ENCODE peak calls at places on chromosomes 12 and 14, in seven cellular contexts. J is foreskin fibroblast; G is lower leg skin; N is KG1; X is RCC 7860; K is stimulated activated CD4-positive, alpha-beta T cell treated with anti-CD3 and anti-CD28 coated beads, Interleukin-4, amount 100 ng/mL, for 48 hours; A is stomach. O is an unnamed sample.

GRCh38 chr14:60195179-60195810 is 30.1 kb upstream of the DHRS7 start:
- DNase-seq in J (no peak), G (no peak), N (no peak), X (no peak), K (no peak), A (no peak), O (no peak)

GRCh38 chr12:91988076-91988475 is 157.6 kb downstream of the BTG1 start:
- DNase-seq in J (no peak), G (no peak), N (no peak), X (no peak), K (no peak), A (no peak), O (no peak)

GRCh38 chr14:99747582-99748330 is 45.5 kb upstream of the EML1 start:
- DNase-seq in J (no peak), G (no peak), N (no peak), X (no peak), K (no peak), A (no peak), O (no peak)

GRCh38 chr12:76489737-76490136 is 69.8 kb downstream of the OSBPL8 start:
- DNase-seq in J (peak; percentile 36), G (no peak), N (no peak), X (no peak), K (no peak), A (no peak), O (peak; percentile 83)

GRCh38 chr12:65123435-65124063 is 2.4 kb upstream of the WIF1 start:
- DNase-seq in J (peak; percentile 69), G (no peak), N (peak; percentile 26), X (peak; percentile 13), K (no peak), A (no peak), O (peak; percentile 71)

GRCh38 chr14:79253576-79253975 is 957.7 kb downstream of the DIO2 start:
- DNase-seq in J (no peak), G (no peak), N (no peak), X (no peak), K (no peak), A (no peak), O (no peak)

GRCh38 chr14:57085801-57086200 is 182.9 kb downstream of the EXOC5 start:
- DNase-seq in J (no peak), G (no peak), N (no peak), X (no peak), K (no peak), A (no peak), O (no peak)

GRCh38 chr12:615620-616019 is 47.6 kb downstream of the NINJ2 start:
- DNase-seq in J (no peak), G (no peak), N (no peak), X (no peak), K (no peak), A (no peak), O (no peak)

GRCh38 chr14:53571990-53572389 is 384.6 kb downstream of the BMP4 start:
- DNase-seq in J (peak; percentile 22), G (no peak), N (no peak), X (no peak), K (no peak), A (no peak), O (no peak)

GRCh38 chr14:54866588-54866987 is 36.0 kb downstream of the GCH1 start:
- DNase-seq in J (no peak), G (no peak), N (no peak), X (peak; percentile 6), K (no peak), A (no peak), O (peak; percentile 35)

GRCh38 chr12:93247313-93248057 is 130.2 kb upstream of the NUDT4 start:
- DNase-seq in J (no peak), G (no peak), N (no peak), X (no peak), K (no peak), A (no peak), O (no peak)

GRCh38 chr12:57610553-57611115 is 601 bp upstream of the ARHGEF25 start:
- DNase-seq in J (peak; percentile 28), G (peak; percentile 94), N (no peak), X (no peak), K (no peak), A (no peak), O (peak; percentile 45)

GRCh38 chr12:49887536-49888401 is 15.9 kb downstream of the FAIM2 start:
- DNase-seq in J (no peak), G (no peak), N (no peak), X (no peak), K (no peak), A (peak; percentile 38), O (no peak)

GRCh38 chr14:91250912-91251311 is 6.4 kb upstream of the GPR68 start:
- DNase-seq in J (peak; percentile 52), G (no peak), N (no peak), X (no peak), K (no peak), A (no peak), O (peak; percentile 62)

GRCh38 chr14:22870811-22871199 is 735 bp upstream of the LRP10 start:
- DNase-seq in J (no peak), G (no peak), N (no peak), X (no peak), K (no peak), A (no peak), O (no peak)

GRCh38 chr12:16135323-16135722 is 142.2 kb downstream of the SLC15A5 start:
- DNase-seq in J (no peak), G (no peak), N (no peak), X (no peak), K (no peak), A (no peak), O (no peak)

GRCh38 chr14:95307402-95308041 is 12.2 kb downstream of the CLMN start:
- DNase-seq in J (no peak), G (no peak), N (no peak), X (no peak), K (no peak), A (peak; percentile 52), O (no peak)

GRCh38 chr12:93058280-93058679 is 129.2 kb upstream of the EEA1 start:
- DNase-seq in J (no peak), G (no peak), N (no peak), X (no peak), K (no peak), A (no peak), O (no peak)

GRCh38 chr12:31876568-31877424 is 82.4 kb upstream of the RESF1 start:
- DNase-seq in J (no peak), G (no peak), N (peak; percentile 63), X (no peak), K (no peak), A (no peak), O (no peak)

GRCh38 chr14:67665886-67666285 is 8.5 kb downstream of the VTI1B start:
- DNase-seq in J (peak; percentile 75), G (no peak), N (no peak), X (no peak), K (no peak), A (no peak), O (peak; percentile 86)

GRCh38 chr14:90658541-90658967 is 157.7 kb downstream of the TTC7B start:
- DNase-seq in J (no peak), G (no peak), N (no peak), X (peak; percentile 61), K (no peak), A (no peak), O (peak; percentile 60)

GRCh38 chr12:26921886-26922285 is 15.9 kb downstream of the INTS13 start:
- DNase-seq in J (no peak), G (no peak), N (no peak), X (no peak), K (no peak), A (no peak), O (no peak)

GRCh38 chr12:109053382-109054123 is 1.2 kb downstream of the USP30 start:
- DNase-seq in J (peak; percentile 9), G (no peak), N (peak; percentile 13), X (no peak), K (peak; percentile 4), A (no peak), O (peak; percentile 19)

GRCh38 chr12:66692170-66692569 is 13.3 kb upstream of the GRIP1 start:
- DNase-seq in J (no peak), G (no peak), N (no peak), X (no peak), K (no peak), A (no peak), O (no peak)

GRCh38 chr14:58680698-58681097 is 42.9 kb downstream of the DACT1 start:
- DNase-seq in J (no peak), G (no peak), N (no peak), X (no peak), K (no peak), A (no peak), O (no peak)

GRCh38 chr12:96516472-96517417 is 27.4 kb downstream of the CFAP54 start:
- DNase-seq in J (peak; percentile 88), G (peak; percentile 95), N (peak; percentile 38), X (peak; percentile 43), K (peak; percentile 85), A (peak; percentile 85), O (peak; percentile 79)

GRCh38 chr12:13195848-13196301 is 651 bp upstream of the EMP1 start:
- DNase-seq in J (peak; percentile 86), G (no peak), N (no peak), X (peak; percentile 8), K (no peak), A (no peak), O (peak; percentile 82)

GRCh38 chr12:116603516-116603915 is 44.3 kb downstream of the MAP1LC3B2 start:
- DNase-seq in J (no peak), G (no peak), N (no peak), X (no peak), K (no peak), A (no peak), O (no peak)

GRCh38 chr14:49306152-49306751 is 279.9 kb downstream of the RPS29 start:
- DNase-seq in J (peak; percentile 10), G (no peak), N (no peak), X (peak; percentile 8), K (no peak), A (no peak), O (peak; percentile 35)

GRCh38 chr14:100103261-100104005 is 38.2 kb downstream of the EVL start:
- DNase-seq in J (peak; percentile 29), G (peak; percentile 74), N (no peak), X (no peak), K (no peak), A (no peak), O (no peak)

GRCh38 chr14:61149896-61150295 is 131.2 kb downstream of the TMEM30B start:
- DNase-seq in J (no peak), G (no peak), N (no peak), X (no peak), K (no peak), A (no peak), O (no peak)

GRCh38 chr12:22048351-22049041 is 2.5 kb downstream of the CMAS start:
- DNase-seq in J (no peak), G (no peak), N (no peak), X (no peak), K (no peak), A (no peak), O (no peak)

GRCh38 chr14:55438066-55438683 is 2.2 kb downstream of the TBPL2 start:
- DNase-seq in J (peak; percentile 73), G (no peak), N (no peak), X (peak; percentile 27), K (no peak), A (no peak), O (peak; percentile 85)

O was measured in GM23248.